ENCODE peak calls at places on chromosome 22, in six cellular contexts. D is fibroblast of gingiva; I is stimulated activated CD8-positive, alpha-beta memory T cell treated with anti-CD3 and anti-CD28 coated beads, Interleukin-4, amount 100 ng/mL, for 1 hour; Z is stimulated activated CD4-positive, alpha-beta T cell treated with anti-CD3 and anti-CD28 coated beads, Interleukin-4, amount 100 ng/mL, for 48 hours; R is COR-L47; M is activated CD8-positive, alpha-beta memory T cell treated with anti-CD3 and anti-CD28 coated beads, Interleukin-2, amount 10 ng/mL, durations not matched to agents 7 days and 5 days. P is an unnamed sample.

GRCh38 chr22:47166446-47167016 is 404.1 kb downstream of the TBC1D22A start:
- DNase-seq in D (no peak), R (no peak), M (no peak), I (no peak), Z (no peak), P (no peak)

GRCh38 chr22:46287873-46288751 is 8.6 kb upstream of the GTSE1 start:
- DNase-seq in M (peak; percentile 91), D (no peak), I (no peak), R (no peak), Z (no peak), P (peak; percentile 83)

GRCh38 chr22:22243033-22243680 is 1.4 kb upstream of the VPREB1 start:
- DNase-seq in Z (no peak), M (no peak), I (no peak), R (no peak), D (no peak), P (no peak)

GRCh38 chr22:30313527-30314385 is 13.0 kb downstream of the TBC1D10A start:
- DNase-seq in I (no peak), R (no peak), Z (no peak), M (no peak), D (no peak), P (no peak)

GRCh38 chr22:40116496-40117200 is 61.1 kb upstream of the TNRC6B start:
- DNase-seq in R (no peak), M (no peak), Z (no peak), D (no peak), I (peak; percentile 14), P (no peak)

GRCh38 chr22:46038516-46039430 is 61.8 kb upstream of the WNT7B start:
- DNase-seq in R (no peak), I (no peak), Z (no peak), D (no peak), M (no peak), P (no peak)

GRCh38 chr22:46362221-46362933 is 26.9 kb downstream of the TRMU start:
- DNase-seq in R (no peak), M (no peak), D (no peak), Z (no peak), I (no peak), P (no peak)

GRCh38 chr22:46604306-46604690 is 15.9 kb upstream of the GRAMD4 start:
- DNase-seq in Z (peak; percentile 76), I (no peak), R (no peak), D (no peak), M (peak; percentile 89), P (peak; percentile 89)

GRCh38 chr22:46070215-46070721 is 80.1 kb upstream of the PPARA start:
- DNase-seq in I (no peak), R (no peak), D (peak; percentile 89), Z (peak; percentile 19), M (peak; percentile 48), P (no peak)

GRCh38 chr22:41838842-41839618 is 6.1 kb downstream of the SREBF2 start:
- DNase-seq in Z (no peak), M (no peak), I (no peak), R (no peak), D (no peak), P (no peak)

GRCh38 chr22:24867327-24868022 is 61.5 kb downstream of the SGSM1 start:
- DNase-seq in Z (no peak), R (no peak), D (no peak), M (no peak), I (no peak), P (no peak)

GRCh38 chr22:49142891-49143290 is 684.8 kb downstream of the BRD1 start:
- DNase-seq in Z (no peak), D (no peak), R (no peak), M (no peak), I (no peak), P (no peak)

GRCh38 chr22:22927888-22928665 is 40.5 kb downstream of the IGLL5 start:
- DNase-seq in D (no peak), Z (no peak), R (no peak), M (no peak), I (no peak), P (no peak)

GRCh38 chr22:49565516-49565855 is 262.2 kb downstream of the BRD1 start:
- DNase-seq in R (no peak), D (no peak), M (no peak), I (no peak), Z (no peak), P (no peak)

GRCh38 chr22:38570841-38571364 is 920 bp upstream of the DMC1 start:
- DNase-seq in I (peak; percentile 1), M (peak; percentile 61), Z (peak; percentile 16), R (peak; percentile 22), D (peak; percentile 37), P (peak; percentile 9)

GRCh38 chr22:20094158-20094807 is 14.2 kb downstream of the DGCR8 start:
- DNase-seq in R (no peak), Z (no peak), D (no peak), M (no peak), I (no peak), P (no peak)

GRCh38 chr22:17436382-17436951 is 67.2 kb downstream of the CECR2 start:
- DNase-seq in D (no peak), Z (no peak), R (no peak), M (no peak), I (no peak), P (no peak)

GRCh38 chr22:50009251-50009650 is 3.3 kb downstream of the IL17REL start:
- DNase-seq in M (no peak), Z (no peak), D (no peak), R (no peak), I (no peak), P (no peak)

P was measured in CMK.